ENCODE peak calls at places on chromosomes 4 and X, in five cellular contexts. W, G, H, S and L are unnamed samples.

GRCh38 chr4:56650259-56651070 is 30.6 kb downstream of the HOPX start:
- DNase-seq in W (no peak), G (no peak), H (no peak), S (no peak), L (no peak)

GRCh38 chr4:138919094-138919936 is 96.3 kb upstream of the NOCT start:
- DNase-seq in W (peak), G (peak), H (peak), S (peak), L (peak)

GRCh38 chrX:18354369-18355329 is at the start of gene SCML2:
- DNase-seq in W (peak), G (no peak), H (peak), S (peak), L (peak)

GRCh38 chrX:47992093-47992375 is 11.8 kb downstream of the ZNF182 start:
- DNase-seq in W (no peak), G (no peak), H (no peak), S (peak), L (no peak)

GRCh38 chrX:151488677-151489076 is 74.8 kb upstream of the PASD1 start:
- DNase-seq in W (no peak), G (no peak), H (no peak), S (peak), L (no peak)

GRCh38 chrX:111719426-111720210 is 38.6 kb downstream of the ALG13 start:
- DNase-seq in W (peak), G (no peak), H (no peak), S (peak), L (no peak)

GRCh38 chrX:21056636-21057035 is 317.6 kb upstream of the CNKSR2 start:
- DNase-seq in W (no peak), G (no peak), H (no peak), S (no peak), L (no peak)

GRCh38 chrX:71618303-71618721 is at the start of gene CXCR3:
- DNase-seq in W (no peak), G (no peak), H (no peak), S (no peak), L (no peak)

GRCh38 chrX:110201799-110202198 is 116.1 kb downstream of the AMMECR1 start:
- DNase-seq in W (no peak), G (no peak), H (no peak), S (no peak), L (no peak)

GRCh38 chr4:46950826-46951225 is 41.8 kb upstream of the COX7B2 start:
- DNase-seq in W (peak), G (no peak), H (no peak), S (no peak), L (no peak)

GRCh38 chr4:105709081-105709450 is 482 bp downstream of the GSTCD start:
- DNase-seq in W (no peak), G (no peak), H (peak), S (peak), L (no peak)

GRCh38 chr4:71941001-71941400 is 90.8 kb upstream of the NPFFR2 start:
- DNase-seq in W (peak), G (no peak), H (no peak), S (peak), L (no peak)

GRCh38 chr4:8664976-8665375 is 72.4 kb downstream of the CPZ start:
- DNase-seq in W (no peak), G (no peak), H (no peak), S (no peak), L (no peak)
- TF ChIP-seq CTCF in W (no peak), G (no peak), H (no peak), S (no peak), L (no peak)

DNA sequence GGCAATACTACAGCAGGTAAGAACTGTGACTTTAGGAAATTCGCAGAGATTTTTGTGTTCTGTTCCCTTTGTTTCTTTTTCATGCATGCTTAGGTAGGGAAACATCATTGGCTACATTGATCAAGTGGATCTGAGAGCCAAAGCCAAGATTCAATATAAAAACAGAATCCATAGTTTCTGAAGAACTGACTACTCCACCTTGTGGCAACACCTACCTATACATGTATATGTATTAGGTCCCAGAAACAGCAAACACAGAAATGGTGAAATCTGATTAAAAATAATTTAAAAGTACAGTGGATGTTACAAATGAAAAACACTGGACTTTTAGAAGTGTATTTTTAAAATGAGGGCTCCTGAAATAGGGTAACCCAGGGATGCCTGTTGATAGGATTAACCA is 322.6 kb upstream of the MAOA start:
- DNase-seq in W (no peak), G (no peak), H (no peak), S (peak), L (no peak)
- TF ChIP-seq CTCF in W (no peak), G (peak), H (no peak), S (no peak), L (peak)

GRCh38 chr4:184282895-184283654 is 65.4 kb upstream of the ENPP6 start:
- DNase-seq in W (no peak), G (no peak), H (peak), S (no peak), L (no peak)
- TF ChIP-seq CTCF in W (no peak), G (no peak), H (no peak), S (no peak), L (no peak)

DNA sequence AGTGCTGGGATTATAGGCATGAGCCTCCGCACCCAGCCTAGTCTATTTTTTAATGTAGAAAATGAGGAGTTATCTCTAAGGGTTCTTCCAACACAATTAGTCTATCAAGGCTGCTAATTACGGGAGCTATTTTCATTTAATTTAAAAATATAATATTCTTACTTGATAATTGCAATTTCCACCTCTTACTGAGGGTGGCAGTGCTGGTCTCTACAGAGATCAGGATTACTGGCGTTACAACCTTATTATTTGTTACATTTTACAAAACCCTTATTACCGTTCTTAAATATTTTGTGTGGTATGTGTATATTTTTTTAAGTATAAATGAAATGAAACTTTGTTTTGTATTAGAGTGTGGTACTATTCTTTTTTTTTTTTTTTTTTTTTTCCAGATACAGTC is 17.6 kb upstream of the GK start:
- DNase-seq in W (peak), G (no peak), H (no peak), S (peak), L (no peak)
- TF ChIP-seq CTCF in W (peak), G (peak), H (no peak), S (peak), L (no peak)

DNA sequence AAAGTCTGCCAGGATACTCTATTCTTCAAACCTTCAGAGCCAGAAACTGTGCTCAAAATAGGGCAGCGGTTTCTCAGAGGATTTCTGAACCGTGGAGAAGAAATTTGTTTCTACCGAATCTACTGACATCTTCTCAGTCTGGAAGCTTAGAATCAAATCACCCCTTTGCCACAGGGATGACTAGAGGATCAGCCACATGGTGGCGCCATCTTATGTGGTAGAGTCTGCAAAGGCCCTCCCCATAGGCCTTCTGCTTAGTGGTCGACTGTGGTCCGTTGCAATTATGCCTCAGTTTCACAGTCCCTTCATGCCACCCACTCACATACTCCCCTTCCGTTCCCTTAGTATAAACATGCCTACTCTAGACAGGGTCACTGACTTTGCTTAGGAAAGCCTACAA is 680.7 kb upstream of the SPANXN1 start:
- DNase-seq in W (no peak), G (no peak), H (no peak), S (no peak), L (no peak)
- TF ChIP-seq CTCF in W (no peak), G (no peak), H (no peak), S (no peak), L (no peak)